ENCODE peak calls at places on chromosomes 2 and 18, in seven cellular contexts. One of them, this sample, is unnamed.
A peak's percentile ranks its signal among the peaks of the same experiment; 100 is the strongest.

GRCh38 chr2:39755466-39755865 is 23.6 kb downstream of the THUMPD2 start:
- DNase-seq in tibial artery: no peak
- DNase-seq in left lung: no peak
- DNase-seq in T-helper 9 cell: no peak
- DNase-seq in T-helper 1 cell: no peak
- DNase-seq in NCI-H774: no peak
- DNase-seq in amygdala: no peak
- DNase-seq in this sample: no peak

GRCh38 chr18:12819330-12819729 is 64.7 kb downstream of the PTPN2 start:
- DNase-seq in tibial artery: no peak
- DNase-seq in left lung: no peak
- DNase-seq in T-helper 9 cell: no peak
- DNase-seq in T-helper 1 cell: peak; percentile 69
- DNase-seq in NCI-H774: no peak
- DNase-seq in amygdala: no peak
- DNase-seq in this sample: no peak

GRCh38 chr18:28594034-28594433 is 417.1 kb upstream of the CDH2 start:
- DNase-seq in tibial artery: no peak
- DNase-seq in left lung: no peak
- DNase-seq in T-helper 9 cell: no peak
- DNase-seq in T-helper 1 cell: no peak
- DNase-seq in NCI-H774: no peak
- DNase-seq in amygdala: no peak
- DNase-seq in this sample: no peak

GRCh38 chr2:239704737-239705136 is 303.9 kb upstream of the HDAC4 start:
- DNase-seq in tibial artery: no peak
- DNase-seq in left lung: no peak
- DNase-seq in T-helper 9 cell: no peak
- DNase-seq in T-helper 1 cell: no peak
- DNase-seq in NCI-H774: no peak
- DNase-seq in amygdala: no peak
- DNase-seq in this sample: no peak

GRCh38 chr2:175025946-175026345 is 20.8 kb upstream of the CHN1 start:
- DNase-seq in tibial artery: no peak
- DNase-seq in left lung: no peak
- DNase-seq in T-helper 9 cell: no peak
- DNase-seq in T-helper 1 cell: no peak
- DNase-seq in NCI-H774: no peak
- DNase-seq in amygdala: no peak
- DNase-seq in this sample: no peak

GRCh38 chr18:26894006-26894405 is 28.5 kb upstream of the AQP4 start:
- DNase-seq in tibial artery: no peak
- DNase-seq in left lung: no peak
- DNase-seq in T-helper 9 cell: no peak
- DNase-seq in T-helper 1 cell: no peak
- DNase-seq in NCI-H774: no peak
- DNase-seq in amygdala: no peak
- DNase-seq in this sample: peak; percentile 31

GRCh38 chr18:3207565-3207964 is 12.2 kb downstream of the MYOM1 start:
- DNase-seq in tibial artery: no peak
- DNase-seq in left lung: no peak
- DNase-seq in T-helper 9 cell: no peak
- DNase-seq in T-helper 1 cell: no peak
- DNase-seq in NCI-H774: no peak
- DNase-seq in amygdala: no peak
- DNase-seq in this sample: no peak

GRCh38 chr2:96949153-96949520 is 37.2 kb downstream of the FAM178B start:
- DNase-seq in tibial artery: no peak
- DNase-seq in left lung: peak; percentile 37
- DNase-seq in T-helper 9 cell: no peak
- DNase-seq in T-helper 1 cell: no peak
- DNase-seq in NCI-H774: no peak
- DNase-seq in amygdala: no peak
- DNase-seq in this sample: no peak

GRCh38 chr2:106115250-106115649 is 78.9 kb downstream of the UXS1 start:
- DNase-seq in tibial artery: no peak
- DNase-seq in left lung: no peak
- DNase-seq in T-helper 9 cell: no peak
- DNase-seq in T-helper 1 cell: no peak
- DNase-seq in NCI-H774: no peak
- DNase-seq in amygdala: no peak
- DNase-seq in this sample: no peak

GRCh38 chr18:48966523-48966922 is 15.8 kb upstream of the SMAD7 start:
- DNase-seq in tibial artery: no peak
- DNase-seq in left lung: no peak
- DNase-seq in T-helper 9 cell: no peak
- DNase-seq in T-helper 1 cell: no peak
- DNase-seq in NCI-H774: no peak
- DNase-seq in amygdala: no peak
- DNase-seq in this sample: no peak

GRCh38 chr18:13608791-13609552 is 117.4 kb downstream of the FAM210A start:
- DNase-seq in tibial artery: no peak
- DNase-seq in left lung: no peak
- DNase-seq in T-helper 9 cell: peak; percentile 15
- DNase-seq in T-helper 1 cell: peak; percentile 66
- DNase-seq in NCI-H774: no peak
- DNase-seq in amygdala: no peak
- DNase-seq in this sample: no peak

GRCh38 chr2:15954761-15955160 is 14.4 kb downstream of the MYCN start:
- DNase-seq in tibial artery: no peak
- DNase-seq in left lung: no peak
- DNase-seq in T-helper 9 cell: no peak
- DNase-seq in T-helper 1 cell: no peak
- DNase-seq in NCI-H774: no peak
- DNase-seq in amygdala: no peak
- DNase-seq in this sample: no peak

GRCh38 chr2:99662761-99663341 is 173.0 kb upstream of the REV1 start:
- DNase-seq in tibial artery: peak; percentile 38
- DNase-seq in left lung: no peak
- DNase-seq in T-helper 9 cell: no peak
- DNase-seq in T-helper 1 cell: no peak
- DNase-seq in NCI-H774: no peak
- DNase-seq in amygdala: no peak
- DNase-seq in this sample: peak; percentile 36

GRCh38 chr2:85410584-85411404 is 628 bp upstream of the CAPG start:
- DNase-seq in tibial artery: no peak
- DNase-seq in left lung: no peak
- DNase-seq in T-helper 9 cell: no peak
- DNase-seq in T-helper 1 cell: no peak
- DNase-seq in NCI-H774: no peak
- DNase-seq in amygdala: no peak
- DNase-seq in this sample: no peak

GRCh38 chr2:13114391-13114790 is 397.7 kb downstream of the TRIB2 start:
- DNase-seq in tibial artery: no peak
- DNase-seq in left lung: no peak
- DNase-seq in T-helper 9 cell: no peak
- DNase-seq in T-helper 1 cell: no peak
- DNase-seq in NCI-H774: no peak
- DNase-seq in amygdala: no peak
- DNase-seq in this sample: no peak

GRCh38 chr18:42045346-42045745 is 90.3 kb downstream of the PIK3C3 start:
- DNase-seq in tibial artery: no peak
- DNase-seq in left lung: no peak
- DNase-seq in T-helper 9 cell: no peak
- DNase-seq in T-helper 1 cell: no peak
- DNase-seq in NCI-H774: no peak
- DNase-seq in amygdala: no peak
- DNase-seq in this sample: no peak

GRCh38 chr2:144288428-144288827 is 231.5 kb downstream of the ZEB2 start:
- DNase-seq in tibial artery: no peak
- DNase-seq in left lung: no peak
- DNase-seq in T-helper 9 cell: no peak
- DNase-seq in T-helper 1 cell: no peak
- DNase-seq in NCI-H774: no peak
- DNase-seq in amygdala: no peak
- DNase-seq in this sample: no peak

GRCh38 chr18:62384068-62384467 is 59.0 kb downstream of the TNFRSF11A start:
- DNase-seq in tibial artery: no peak
- DNase-seq in left lung: no peak
- DNase-seq in T-helper 9 cell: no peak
- DNase-seq in T-helper 1 cell: no peak
- DNase-seq in NCI-H774: no peak
- DNase-seq in amygdala: no peak
- DNase-seq in this sample: no peak

GRCh38 chr2:156196031-156196430 is 136.5 kb downstream of the NR4A2 start:
- DNase-seq in tibial artery: no peak
- DNase-seq in left lung: no peak
- DNase-seq in T-helper 9 cell: no peak
- DNase-seq in T-helper 1 cell: no peak
- DNase-seq in NCI-H774: no peak
- DNase-seq in amygdala: no peak
- DNase-seq in this sample: no peak

GRCh38 chr18:1213126-1213525 is 308.5 kb downstream of the ADCYAP1 start:
- DNase-seq in tibial artery: no peak
- DNase-seq in left lung: no peak
- DNase-seq in T-helper 9 cell: no peak
- DNase-seq in T-helper 1 cell: no peak
- DNase-seq in NCI-H774: no peak
- DNase-seq in amygdala: no peak
- DNase-seq in this sample: no peak

GRCh38 chr2:218886461-218886947 is 5.9 kb downstream of the WNT10A start:
- DNase-seq in tibial artery: no peak
- DNase-seq in left lung: no peak
- DNase-seq in T-helper 9 cell: no peak
- DNase-seq in T-helper 1 cell: no peak
- DNase-seq in NCI-H774: no peak
- DNase-seq in amygdala: peak; percentile 15
- DNase-seq in this sample: peak; percentile 70

GRCh38 chr18:49677762-49678398 is 116.0 kb downstream of the LIPG start:
- DNase-seq in tibial artery: no peak
- DNase-seq in left lung: no peak
- DNase-seq in T-helper 9 cell: no peak
- DNase-seq in T-helper 1 cell: no peak
- DNase-seq in NCI-H774: no peak
- DNase-seq in amygdala: no peak
- DNase-seq in this sample: no peak

GRCh38 chr2:159758239-159758638 is 39.8 kb downstream of the CD302 start:
- DNase-seq in tibial artery: no peak
- DNase-seq in left lung: no peak
- DNase-seq in T-helper 9 cell: no peak
- DNase-seq in T-helper 1 cell: no peak
- DNase-seq in NCI-H774: no peak
- DNase-seq in amygdala: no peak
- DNase-seq in this sample: no peak

GRCh38 chr2:206556357-206556949 is 85.8 kb upstream of the FAM237A start:
- DNase-seq in tibial artery: no peak
- DNase-seq in left lung: no peak
- DNase-seq in T-helper 9 cell: no peak
- DNase-seq in T-helper 1 cell: peak; percentile 44
- DNase-seq in NCI-H774: peak; percentile 16
- DNase-seq in amygdala: no peak
- DNase-seq in this sample: no peak

GRCh38 chr2:216064014-216064630 is 17.5 kb downstream of the PECR start:
- DNase-seq in tibial artery: no peak
- DNase-seq in left lung: no peak
- DNase-seq in T-helper 9 cell: no peak
- DNase-seq in T-helper 1 cell: no peak
- DNase-seq in NCI-H774: no peak
- DNase-seq in amygdala: no peak
- DNase-seq in this sample: no peak

GRCh38 chr2:133718688-133719201 is 150.5 kb upstream of the NCKAP5 start:
- DNase-seq in tibial artery: no peak
- DNase-seq in left lung: no peak
- DNase-seq in T-helper 9 cell: no peak
- DNase-seq in T-helper 1 cell: no peak
- DNase-seq in NCI-H774: no peak
- DNase-seq in amygdala: no peak
- DNase-seq in this sample: no peak

GRCh38 chr2:104944495-104944894 is 90.6 kb downstream of the POU3F3 start:
- DNase-seq in tibial artery: no peak
- DNase-seq in left lung: no peak
- DNase-seq in T-helper 9 cell: no peak
- DNase-seq in T-helper 1 cell: no peak
- DNase-seq in NCI-H774: no peak
- DNase-seq in amygdala: no peak
- DNase-seq in this sample: no peak

GRCh38 chr2:8317419-8317818 is 364.4 kb upstream of the ID2 start:
- DNase-seq in tibial artery: no peak
- DNase-seq in left lung: no peak
- DNase-seq in T-helper 9 cell: no peak
- DNase-seq in T-helper 1 cell: no peak
- DNase-seq in NCI-H774: no peak
- DNase-seq in amygdala: no peak
- DNase-seq in this sample: no peak

GRCh38 chr2:239947361-239948045 is 77.6 kb downstream of the NDUFA10 start:
- DNase-seq in tibial artery: peak; percentile 18
- DNase-seq in left lung: peak; percentile 72
- DNase-seq in T-helper 9 cell: no peak
- DNase-seq in T-helper 1 cell: no peak
- DNase-seq in NCI-H774: no peak
- DNase-seq in amygdala: peak; percentile 41
- DNase-seq in this sample: peak; percentile 80

GRCh38 chr2:240233891-240234502 is 93.5 kb upstream of the OTOS start:
- DNase-seq in tibial artery: peak; percentile 17
- DNase-seq in left lung: peak; percentile 75
- DNase-seq in T-helper 9 cell: no peak
- DNase-seq in T-helper 1 cell: no peak
- DNase-seq in NCI-H774: no peak
- DNase-seq in amygdala: no peak
- DNase-seq in this sample: no peak

GRCh38 chr18:58349650-58350049 is 279.2 kb downstream of the ALPK2 start:
- DNase-seq in tibial artery: no peak
- DNase-seq in left lung: no peak
- DNase-seq in T-helper 9 cell: no peak
- DNase-seq in T-helper 1 cell: peak; percentile 2
- DNase-seq in NCI-H774: no peak
- DNase-seq in amygdala: no peak
- DNase-seq in this sample: no peak

GRCh38 chr2:203534486-203535077 is 519 bp downstream of the RAPH1 start:
- DNase-seq in tibial artery: peak; percentile 21
- DNase-seq in left lung: no peak
- DNase-seq in T-helper 9 cell: peak; percentile 19
- DNase-seq in T-helper 1 cell: peak; percentile 29
- DNase-seq in NCI-H774: peak; percentile 8
- DNase-seq in amygdala: no peak
- DNase-seq in this sample: no peak

GRCh38 chr2:229133155-229133772 is 137.8 kb downstream of the PID1 start:
- DNase-seq in tibial artery: no peak
- DNase-seq in left lung: no peak
- DNase-seq in T-helper 9 cell: no peak
- DNase-seq in T-helper 1 cell: no peak
- DNase-seq in NCI-H774: peak; percentile 58
- DNase-seq in amygdala: no peak
- DNase-seq in this sample: no peak

GRCh38 chr2:54897420-54898310 is 152.6 kb downstream of the RTN4 start:
- DNase-seq in tibial artery: no peak
- DNase-seq in left lung: no peak
- DNase-seq in T-helper 9 cell: no peak
- DNase-seq in T-helper 1 cell: peak; percentile 51
- DNase-seq in NCI-H774: no peak
- DNase-seq in amygdala: no peak
- DNase-seq in this sample: no peak

GRCh38 chr2:99139003-99139402 is 2.5 kb upstream of the C2orf15 start:
- DNase-seq in tibial artery: no peak
- DNase-seq in left lung: no peak
- DNase-seq in T-helper 9 cell: no peak
- DNase-seq in T-helper 1 cell: no peak
- DNase-seq in NCI-H774: no peak
- DNase-seq in amygdala: no peak
- DNase-seq in this sample: no peak

This sample was measured in hypothalamus.